ENCODE peak calls at places on chromosomes 2 and 18, in seven cellular contexts. H is Peyer's patch, W is tibial nerve, R is osteoblast, V is fibroblast of lung, S is WERI-Rb-1, X is colonic mucosa. J is an unnamed sample. For H3K9me3, the result is how much of the 10 kb centered on the place peaks cover.

GRCh38 chr18:22385718-22386117 is 32.0 kb downstream of the CTAGE1 start:
- DNase-seq in V (peak), S (no peak), W (no peak), X (no peak), R (peak), H (no peak), J (no peak)

GRCh38 chr2:174510583-174511189 is 23.9 kb upstream of the GPR155 start:
- DNase-seq in V (peak), W (no peak), X (no peak), H (no peak), R (no peak), S (no peak), J (no peak)

GRCh38 chr2:25341753-25342371 is at the start of gene DNMT3A:
- DNase-seq in W (peak), X (peak), R (peak), V (peak), S (peak), H (peak), J (peak)

GRCh38 chr2:157596992-157597681 is 31.5 kb downstream of the ACVR1C start:
- DNase-seq in S (no peak), V (peak), W (no peak), H (peak), R (peak), X (no peak), J (peak)

GRCh38 chr18:2108581-2108980 is 462.7 kb downstream of the METTL4 start:
- DNase-seq in R (no peak), W (no peak), H (no peak), S (no peak), V (peak), X (no peak), J (no peak)

GRCh38 chr2:69559696-69560482 is 83.7 kb downstream of the AAK1 start:
- DNase-seq in X (peak), H (no peak), V (peak), S (peak), R (peak), W (no peak), J (no peak)

GRCh38 chr2:151361674-151362380 is 4.4 kb downstream of the TNFAIP6 start:
- DNase-seq in V (peak), R (peak), S (no peak), H (no peak), W (no peak), X (no peak), J (no peak)

GRCh38 chr2:54013996-54014395 is 43.2 kb upstream of the PSME4 start:
- DNase-seq in R (no peak), W (no peak), H (no peak), X (no peak), S (no peak), V (no peak), J (no peak)

GRCh38 chr18:10715791-10716190 is 190.0 kb downstream of the NAPG start:
- DNase-seq in H (no peak), X (no peak), R (no peak), S (no peak), V (peak), W (peak), J (no peak)

GRCh38 chr2:235021752-235022151 is 69.9 kb downstream of the SH3BP4 start:
- DNase-seq in V (peak), S (no peak), W (no peak), R (peak), X (no peak), H (no peak), J (no peak)

GRCh38 chr2:222427606-222428320 is 3.4 kb downstream of the SGPP2 start:
- DNase-seq in W (no peak), X (peak), V (no peak), H (peak), S (no peak), R (no peak), J (no peak)

GRCh38 chr2:170689481-170689880 is 25.7 kb upstream of the SP5 start:
- DNase-seq in R (no peak), W (no peak), V (no peak), H (no peak), S (no peak), X (no peak), J (no peak)

GRCh38 chr2:25286025-25286400 is 55.7 kb downstream of the DNMT3A start:
- DNase-seq in S (no peak), X (peak), R (no peak), V (no peak), W (no peak), H (peak), J (no peak)

GRCh38 chr2:239150125-239151011 is 250.5 kb downstream of the HDAC4 start:
- DNase-seq in V (no peak), S (no peak), W (no peak), H (peak), X (no peak), R (no peak), J (no peak)

GRCh38 chr2:29022455-29023128 is 41.5 kb downstream of the TOGARAM2 start:
- DNase-seq in X (no peak), R (peak), S (no peak), H (no peak), V (peak), W (no peak), J (no peak)

GRCh38 chr18:77111449-77112160 is 21.0 kb downstream of the MBP start:
- DNase-seq in W (no peak), H (no peak), V (no peak), X (peak), S (no peak), R (no peak), J (no peak)

GRCh38 chr2:209638346-209638745 is 133.3 kb upstream of the UNC80 start:
- DNase-seq in V (peak), S (no peak), X (no peak), W (no peak), R (no peak), H (no peak), J (no peak)

GRCh38 chr2:67240507-67240906 is 156.6 kb upstream of the ETAA1 start:
- DNase-seq in H (no peak), X (no peak), W (no peak), R (peak), V (peak), S (no peak), J (no peak)

GRCh38 chr2:181778621-181779195 is 98.4 kb upstream of the NEUROD1 start:
- DNase-seq in H (no peak), W (no peak), V (peak), S (no peak), X (no peak), R (no peak), J (no peak)

GRCh38 chr2:223051580-223052375 is at the start of gene KCNE4:
- DNase-seq in H (no peak), X (peak), S (peak), W (peak), R (peak), V (peak), J (no peak)

GRCh38 chr18:32301361-32301760 is 111.5 kb downstream of the MEP1B start:
- DNase-seq in X (no peak), W (no peak), V (no peak), R (no peak), H (no peak), S (no peak), J (no peak)

GRCh38 chr2:159712929-159713575 is 746 bp downstream of the MARCHF7 start:
- DNase-seq in X (no peak), V (peak), H (no peak), W (no peak), R (peak), S (no peak), J (no peak)

GRCh38 chr2:142822190-142822589 is 55.3 kb upstream of the KYNU start:
- DNase-seq in V (no peak), X (no peak), H (no peak), S (no peak), W (no peak), R (no peak), J (no peak)

GRCh38 chr2:30683240-30683956 is 123.8 kb downstream of the CAPN13 start:
- DNase-seq in R (no peak), V (no peak), H (no peak), S (no peak), W (no peak), X (no peak), J (no peak)

DNA sequence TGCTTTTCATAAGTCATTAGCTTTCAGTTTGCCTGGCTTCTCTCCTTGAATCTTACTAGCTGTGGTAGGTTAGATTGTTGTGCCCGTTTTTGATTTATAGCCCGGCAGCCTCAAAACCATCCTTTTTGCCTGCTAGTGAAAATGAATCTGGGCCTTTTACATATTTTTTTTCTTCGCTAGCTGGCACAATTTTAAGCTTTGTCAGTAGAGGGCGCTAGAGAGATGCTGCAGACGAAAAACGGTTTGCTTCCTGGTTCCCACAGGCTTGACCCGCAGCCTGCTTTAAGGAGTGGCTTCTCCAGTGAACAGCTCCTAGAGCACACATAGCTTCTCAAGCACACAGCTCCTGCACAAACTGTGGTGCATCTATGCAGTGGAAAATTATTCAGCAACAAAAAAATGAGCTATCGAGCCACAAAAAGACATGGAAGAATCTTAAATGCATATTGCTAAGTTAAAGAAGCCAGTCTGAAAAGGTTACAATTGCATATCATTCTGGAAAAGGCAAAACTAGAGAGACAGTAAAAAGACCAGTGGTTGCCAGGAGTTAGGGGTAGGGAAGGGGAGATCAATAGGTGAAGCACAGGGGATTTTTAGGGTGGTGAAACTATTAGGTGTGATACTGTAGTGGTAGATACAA is 47.9 kb downstream of the E2F6 start:
- DNase-seq in X (peak), S (peak), R (no peak), W (no peak), H (peak), V (no peak), J (no peak)
- TF ChIP-seq CTCF in X (no peak), S (peak), R (peak), W (no peak), H (no peak), V (peak), J (peak)

GRCh38 chr2:240498171-240498957 is 59.4 kb downstream of the ANKMY1 start:
- DNase-seq in W (no peak), V (no peak), R (peak), H (no peak), S (no peak), X (no peak), J (no peak)

GRCh38 chr2:240499309-240500301 is 58.2 kb downstream of the ANKMY1 start:
- DNase-seq in X (peak), R (peak), H (no peak), W (no peak), S (no peak), V (no peak), J (no peak)

GRCh38 chr2:240491483-240491882 is 56.0 kb downstream of the GPC1 start:
- DNase-seq in S (no peak), R (peak), X (no peak), V (no peak), H (no peak), W (no peak), J (no peak)

GRCh38 chr2:240498958-240499260 is 58.9 kb downstream of the ANKMY1 start:
- DNase-seq in S (no peak), V (no peak), X (peak), R (peak), H (no peak), W (no peak), J (no peak)

GRCh38 chr2:240494194-240494793 is 58.8 kb downstream of the GPC1 start:
- DNase-seq in V (no peak), X (no peak), H (no peak), W (no peak), S (no peak), R (peak), J (no peak)
- H3K9me3 ChIP-seq in V (under half), X (under half), H (under half), W (under half), S (under half), R (under half), J (under half)

GRCh38 chr2:232335859-232336215 is 42.7 kb upstream of the ALPP start:
- DNase-seq in R (peak), S (peak), H (peak), W (no peak), V (no peak), X (no peak), J (no peak)

GRCh38 chr2:232332940-232333259 is 45.7 kb upstream of the ALPP start:
- DNase-seq in V (no peak), S (peak), W (no peak), R (peak), H (peak), X (no peak), J (no peak)

GRCh38 chr2:232336241-232336736 is 42.3 kb upstream of the ALPP start:
- DNase-seq in S (peak), R (no peak), V (no peak), X (no peak), H (peak), W (no peak), J (no peak)

GRCh38 chr2:232331071-232331470 is 47.5 kb upstream of the ALPP start:
- DNase-seq in H (no peak), W (no peak), V (no peak), R (peak), X (no peak), S (no peak), J (no peak)

DNA sequence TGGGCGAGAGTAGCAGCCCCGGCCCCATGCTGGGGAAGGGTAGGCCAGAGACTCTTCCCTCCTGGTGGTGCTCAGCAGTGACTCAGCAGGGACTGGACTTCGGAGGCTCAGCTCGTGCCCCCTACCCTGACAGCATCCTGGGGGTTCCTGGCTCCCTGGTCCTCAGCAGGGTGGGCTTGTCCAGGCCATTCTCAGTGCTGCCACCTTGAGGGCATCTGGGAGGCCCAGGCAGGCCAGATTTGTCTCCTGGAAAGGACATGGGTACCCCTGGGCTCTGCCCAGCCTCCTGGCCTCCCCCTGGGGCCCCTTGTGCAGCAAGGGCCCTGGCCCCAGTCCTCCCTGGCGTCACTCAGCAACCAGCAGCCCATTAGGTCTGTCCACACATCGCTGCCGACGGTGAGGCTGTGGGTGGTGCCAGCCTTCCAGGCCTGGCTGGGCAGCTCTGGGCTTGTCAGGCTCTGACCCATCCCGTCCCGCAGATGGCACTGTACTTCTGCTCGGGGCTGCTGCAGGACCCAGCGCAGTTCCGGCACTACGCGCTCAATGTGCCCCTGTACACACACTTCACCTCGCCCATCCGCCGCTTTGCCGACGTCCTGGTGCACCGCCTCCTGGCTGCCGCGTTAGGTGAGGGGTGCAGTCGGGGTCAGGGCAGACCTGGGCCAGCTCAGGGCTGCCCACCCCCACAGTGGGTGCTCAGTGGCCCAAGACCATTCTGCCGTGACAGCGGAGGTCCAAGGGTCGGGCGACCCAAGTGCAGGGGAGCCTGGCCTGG is 45.0 kb upstream of the ALPP start:
- DNase-seq in H (peak), S (peak), V (no peak), X (no peak), R (peak), W (no peak), J (peak)
- TF ChIP-seq CTCF in H (no peak), S (peak), V (peak), X (peak), R (peak), W (no peak), J (peak)

DNA sequence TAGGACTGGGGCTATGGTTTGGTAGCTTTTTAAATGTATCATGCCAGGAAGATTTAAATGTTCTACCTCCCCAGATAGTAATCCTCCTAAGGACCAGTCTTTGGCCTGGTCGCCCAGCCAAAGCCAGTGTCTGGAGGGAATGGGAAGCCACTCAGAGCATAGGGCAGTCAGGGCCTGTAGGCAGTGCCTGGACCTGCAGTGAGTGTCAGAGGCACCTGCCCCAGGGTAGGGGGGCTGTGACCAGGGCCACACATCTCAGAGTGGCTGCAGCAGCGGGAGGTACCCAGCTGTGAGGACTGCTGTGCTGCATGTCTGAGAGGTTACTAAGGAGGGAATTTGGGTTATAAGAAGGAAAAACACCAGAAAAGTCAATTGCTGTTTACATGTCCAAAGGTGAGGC is 57.7 kb downstream of the MYT1L start:
- DNase-seq in R (no peak), H (no peak), W (no peak), V (no peak), S (no peak), X (no peak), J (no peak)
- H3K9me3 ChIP-seq in R (under half), H (under half), W (under half), V (under half), S (under half), X (under half), J (under half)

DNA sequence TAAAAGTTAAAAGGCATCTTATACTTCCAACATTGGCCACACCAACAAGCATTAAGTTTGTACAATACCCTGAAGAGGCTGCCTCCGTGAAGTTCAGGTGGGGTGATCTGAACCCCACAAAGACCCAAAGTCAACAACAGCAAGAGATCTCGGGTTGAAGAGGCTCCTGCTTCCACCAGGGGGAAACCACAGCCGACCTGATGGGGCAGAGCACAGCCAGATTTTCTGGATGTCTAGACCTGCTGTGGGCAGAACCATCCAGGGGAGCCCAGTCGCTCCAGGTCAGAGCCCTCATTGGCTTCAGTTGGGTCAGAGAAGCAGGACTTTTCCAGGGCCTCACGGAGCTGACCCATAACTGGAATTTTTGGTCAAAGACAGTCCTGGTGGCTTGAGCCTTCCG is 66.5 kb upstream of the ACKR3 start:
- DNase-seq in R (no peak), X (no peak), V (no peak), H (no peak), S (no peak), W (no peak), J (no peak)
- TF ChIP-seq CTCF in R (peak), X (no peak), V (peak), H (no peak), S (peak), W (no peak), J (peak)

J was measured in BE2C.